ENCODE peak calls at places on chromosomes 11 and 22, in nine cellular contexts. One of them, this sample, is unnamed.

GRCh38 chr11:10304495-10305261 is at the start of gene ADM:
- DNase-seq in naive thymus-derived CD4-positive, alpha-beta T cell: peak; percentile 48
- DNase-seq in mesendoderm: peak; percentile 98
- DNase-seq in fibroblast of lung: peak; percentile 96
- DNase-seq in ovary: peak; percentile 89
- DNase-seq in GM06990: peak; percentile 53
- DNase-seq in mucosa of descending colon: peak; percentile 93
- DNase-seq in esophagus squamous epithelium: peak; percentile 39
- DNase-seq in heart right ventricle: peak; percentile 90
- DNase-seq in this sample: peak; percentile 92

GRCh38 chr11:35347173-35347878 is 72.0 kb downstream of the SLC1A2 start:
- DNase-seq in naive thymus-derived CD4-positive, alpha-beta T cell: no peak
- DNase-seq in mesendoderm: no peak
- DNase-seq in fibroblast of lung: no peak
- DNase-seq in ovary: no peak
- DNase-seq in GM06990: no peak
- DNase-seq in mucosa of descending colon: no peak
- DNase-seq in esophagus squamous epithelium: no peak
- DNase-seq in heart right ventricle: no peak
- DNase-seq in this sample: no peak

GRCh38 chr11:75490221-75491181 is 35.2 kb downstream of the GDPD5 start:
- DNase-seq in naive thymus-derived CD4-positive, alpha-beta T cell: no peak
- DNase-seq in mesendoderm: peak; percentile 92
- DNase-seq in fibroblast of lung: no peak
- DNase-seq in ovary: no peak
- DNase-seq in GM06990: no peak
- DNase-seq in mucosa of descending colon: no peak
- DNase-seq in esophagus squamous epithelium: no peak
- DNase-seq in heart right ventricle: no peak
- DNase-seq in this sample: no peak

GRCh38 chr22:19291580-19292261 is at the start of gene CLTCL1:
- DNase-seq in naive thymus-derived CD4-positive, alpha-beta T cell: peak; percentile 81
- DNase-seq in mesendoderm: peak; percentile 79
- DNase-seq in fibroblast of lung: peak; percentile 73
- DNase-seq in ovary: peak; percentile 87
- DNase-seq in GM06990: peak; percentile 80
- DNase-seq in mucosa of descending colon: peak; percentile 88
- DNase-seq in esophagus squamous epithelium: no peak
- DNase-seq in heart right ventricle: peak; percentile 84
- DNase-seq in this sample: peak; percentile 21

GRCh38 chr11:44311339-44312261 is 1.7 kb upstream of the ALX4 start:
- DNase-seq in naive thymus-derived CD4-positive, alpha-beta T cell: no peak
- DNase-seq in mesendoderm: no peak
- DNase-seq in fibroblast of lung: no peak
- DNase-seq in ovary: no peak
- DNase-seq in GM06990: no peak
- DNase-seq in mucosa of descending colon: no peak
- DNase-seq in esophagus squamous epithelium: no peak
- DNase-seq in heart right ventricle: no peak
- DNase-seq in this sample: no peak

GRCh38 chr22:35862697-35863096 is 145.0 kb downstream of the APOL5 start:
- DNase-seq in naive thymus-derived CD4-positive, alpha-beta T cell: no peak
- DNase-seq in mesendoderm: no peak
- DNase-seq in fibroblast of lung: no peak
- DNase-seq in ovary: no peak
- DNase-seq in GM06990: no peak
- DNase-seq in mucosa of descending colon: no peak
- DNase-seq in esophagus squamous epithelium: no peak
- DNase-seq in heart right ventricle: no peak
- DNase-seq in this sample: no peak

GRCh38 chr22:35712672-35713071 is 5.0 kb upstream of the APOL5 start:
- DNase-seq in naive thymus-derived CD4-positive, alpha-beta T cell: no peak
- DNase-seq in mesendoderm: peak; percentile 10
- DNase-seq in fibroblast of lung: no peak
- DNase-seq in ovary: no peak
- DNase-seq in GM06990: no peak
- DNase-seq in mucosa of descending colon: no peak
- DNase-seq in esophagus squamous epithelium: no peak
- DNase-seq in heart right ventricle: no peak
- DNase-seq in this sample: no peak

GRCh38 chr11:10669258-10670033 is 24.1 kb downstream of the IRAG1 start:
- DNase-seq in naive thymus-derived CD4-positive, alpha-beta T cell: no peak
- DNase-seq in mesendoderm: no peak
- DNase-seq in fibroblast of lung: peak; percentile 39
- DNase-seq in ovary: no peak
- DNase-seq in GM06990: no peak
- DNase-seq in mucosa of descending colon: no peak
- DNase-seq in esophagus squamous epithelium: no peak
- DNase-seq in heart right ventricle: no peak
- DNase-seq in this sample: peak; percentile 66

GRCh38 chr11:61912530-61912898 is 4.9 kb downstream of the RAB3IL1 start:
- DNase-seq in naive thymus-derived CD4-positive, alpha-beta T cell: no peak
- DNase-seq in mesendoderm: no peak
- DNase-seq in fibroblast of lung: no peak
- DNase-seq in ovary: no peak
- DNase-seq in GM06990: no peak
- DNase-seq in mucosa of descending colon: peak; percentile 19
- DNase-seq in esophagus squamous epithelium: no peak
- DNase-seq in heart right ventricle: peak; percentile 46
- DNase-seq in this sample: no peak

GRCh38 chr22:45008853-45009751 is 703 bp downstream of the PHF21B start:
- DNase-seq in naive thymus-derived CD4-positive, alpha-beta T cell: no peak
- DNase-seq in mesendoderm: peak; percentile 56
- DNase-seq in fibroblast of lung: no peak
- DNase-seq in ovary: peak; percentile 55
- DNase-seq in GM06990: peak; percentile 26
- DNase-seq in mucosa of descending colon: no peak
- DNase-seq in esophagus squamous epithelium: no peak
- DNase-seq in heart right ventricle: no peak
- DNase-seq in this sample: no peak

GRCh38 chr11:93895106-93895862 is 44.9 kb upstream of the VSTM5 start:
- DNase-seq in naive thymus-derived CD4-positive, alpha-beta T cell: no peak
- DNase-seq in mesendoderm: peak; percentile 81
- DNase-seq in fibroblast of lung: peak; percentile 75
- DNase-seq in ovary: no peak
- DNase-seq in GM06990: no peak
- DNase-seq in mucosa of descending colon: no peak
- DNase-seq in esophagus squamous epithelium: no peak
- DNase-seq in heart right ventricle: peak; percentile 30
- DNase-seq in this sample: peak; percentile 54

GRCh38 chr22:20554824-20555223 is 47.4 kb downstream of the MED15 start:
- DNase-seq in naive thymus-derived CD4-positive, alpha-beta T cell: no peak
- DNase-seq in mesendoderm: no peak
- DNase-seq in fibroblast of lung: no peak
- DNase-seq in ovary: no peak
- DNase-seq in GM06990: no peak
- DNase-seq in mucosa of descending colon: no peak
- DNase-seq in esophagus squamous epithelium: no peak
- DNase-seq in heart right ventricle: no peak
- DNase-seq in this sample: no peak

GRCh38 chr22:20552450-20552894 is 45.1 kb downstream of the MED15 start:
- DNase-seq in naive thymus-derived CD4-positive, alpha-beta T cell: no peak
- DNase-seq in mesendoderm: no peak
- DNase-seq in fibroblast of lung: peak; percentile 57
- DNase-seq in ovary: peak; percentile 57
- DNase-seq in GM06990: no peak
- DNase-seq in mucosa of descending colon: peak; percentile 68
- DNase-seq in esophagus squamous epithelium: no peak
- DNase-seq in heart right ventricle: peak; percentile 82
- DNase-seq in this sample: peak; percentile 40

GRCh38 chr22:20551805-20552449 is 44.5 kb downstream of the MED15 start:
- DNase-seq in naive thymus-derived CD4-positive, alpha-beta T cell: no peak
- DNase-seq in mesendoderm: no peak
- DNase-seq in fibroblast of lung: no peak
- DNase-seq in ovary: no peak
- DNase-seq in GM06990: no peak
- DNase-seq in mucosa of descending colon: no peak
- DNase-seq in esophagus squamous epithelium: no peak
- DNase-seq in heart right ventricle: peak; percentile 46
- DNase-seq in this sample: no peak

GRCh38 chr22:20552913-20553401 is 45.5 kb downstream of the MED15 start:
- DNase-seq in naive thymus-derived CD4-positive, alpha-beta T cell: no peak
- DNase-seq in mesendoderm: no peak
- DNase-seq in fibroblast of lung: peak; percentile 79
- DNase-seq in ovary: no peak
- DNase-seq in GM06990: no peak
- DNase-seq in mucosa of descending colon: no peak
- DNase-seq in esophagus squamous epithelium: no peak
- DNase-seq in heart right ventricle: peak; percentile 34
- DNase-seq in this sample: peak; percentile 77

DNA sequence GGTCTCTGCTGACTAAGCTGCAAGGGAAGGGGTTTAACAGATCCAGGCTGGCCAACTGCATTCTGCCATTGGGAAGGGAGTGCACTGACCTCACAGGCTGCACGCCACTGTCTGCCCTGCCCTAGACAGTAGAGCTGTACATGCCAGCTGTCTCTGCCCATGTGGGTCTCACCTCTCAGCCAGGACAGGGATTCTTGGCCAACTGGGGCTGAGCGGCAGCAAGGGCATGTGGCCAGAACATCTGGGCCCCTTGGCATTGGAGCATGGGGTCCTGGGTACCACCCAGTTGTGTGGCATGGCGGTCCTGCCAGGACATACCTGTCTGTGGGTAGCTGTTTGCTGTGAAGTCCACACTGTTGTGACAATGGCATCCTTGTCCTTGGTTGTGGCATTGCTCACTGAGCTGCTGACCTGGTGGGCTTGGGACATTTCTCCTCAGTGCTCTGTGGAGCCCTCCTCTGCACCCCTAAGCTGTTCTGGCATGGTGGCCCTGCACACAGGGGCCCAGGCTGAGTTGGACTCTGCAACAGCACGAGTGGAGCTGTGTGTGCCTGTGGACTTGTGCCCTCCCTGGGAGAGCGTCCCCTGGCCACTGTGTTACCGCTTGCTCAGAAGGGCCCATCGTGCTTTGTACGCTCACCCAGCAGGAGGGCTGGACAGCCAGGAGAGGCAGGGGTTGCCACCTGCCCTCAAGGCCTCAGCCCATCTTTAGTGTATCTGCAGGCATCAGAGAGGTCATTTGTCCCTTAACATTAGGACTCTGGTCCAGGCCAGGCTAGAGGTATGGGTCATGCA is 46.7 kb downstream of the MED15 start:
- DNase-seq in naive thymus-derived CD4-positive, alpha-beta T cell: no peak
- DNase-seq in mesendoderm: no peak
- DNase-seq in fibroblast of lung: no peak
- DNase-seq in ovary: no peak
- DNase-seq in GM06990: no peak
- DNase-seq in mucosa of descending colon: no peak
- DNase-seq in esophagus squamous epithelium: no peak
- DNase-seq in heart right ventricle: no peak
- DNase-seq in this sample: no peak
- H3K36me3 ChIP-seq in naive thymus-derived CD4-positive, alpha-beta T cell: no peaks in the 10 kb centered on the region
- H3K36me3 ChIP-seq in mesendoderm: peaks cover 14% of the 10 kb centered on the region
- H3K36me3 ChIP-seq in fibroblast of lung: peaks cover 22% of the 10 kb centered on the region
- H3K36me3 ChIP-seq in ovary: no peaks in the 10 kb centered on the region
- H3K36me3 ChIP-seq in GM06990: peaks cover 34% of the 10 kb centered on the region
- H3K36me3 ChIP-seq in mucosa of descending colon: no peaks in the 10 kb centered on the region
- H3K36me3 ChIP-seq in esophagus squamous epithelium: peaks cover 16% of the 10 kb centered on the region
- H3K36me3 ChIP-seq in heart right ventricle: no peaks in the 10 kb centered on the region
- H3K36me3 ChIP-seq in this sample: peaks cover 70% of the 10 kb centered on the region

GRCh38 chr22:30927806-30928205 is 40.8 kb downstream of the MORC2 start:
- DNase-seq in naive thymus-derived CD4-positive, alpha-beta T cell: no peak
- DNase-seq in mesendoderm: no peak
- DNase-seq in fibroblast of lung: no peak
- DNase-seq in ovary: no peak
- DNase-seq in GM06990: no peak
- DNase-seq in mucosa of descending colon: no peak
- DNase-seq in esophagus squamous epithelium: no peak
- DNase-seq in heart right ventricle: no peak
- DNase-seq in this sample: no peak
- H3K36me3 ChIP-seq in naive thymus-derived CD4-positive, alpha-beta T cell: peaks cover 32% of the 10 kb centered on the region
- H3K36me3 ChIP-seq in mesendoderm: peaks cover 27% of the 10 kb centered on the region
- H3K36me3 ChIP-seq in fibroblast of lung: peaks cover 26% of the 10 kb centered on the region
- H3K36me3 ChIP-seq in ovary: no peaks in the 10 kb centered on the region
- H3K36me3 ChIP-seq in GM06990: peaks cover 34% of the 10 kb centered on the region
- H3K36me3 ChIP-seq in mucosa of descending colon: peaks cover 14% of the 10 kb centered on the region
- H3K36me3 ChIP-seq in esophagus squamous epithelium: peaks cover 40% of the 10 kb centered on the region
- H3K36me3 ChIP-seq in heart right ventricle: no peaks in the 10 kb centered on the region
- H3K36me3 ChIP-seq in this sample: peaks cover 59% of the 10 kb centered on the region

GRCh38 chr11:133533205-133533604 is 904 bp upstream of the OPCML start:
- DNase-seq in naive thymus-derived CD4-positive, alpha-beta T cell: no peak
- DNase-seq in mesendoderm: no peak
- DNase-seq in fibroblast of lung: no peak
- DNase-seq in ovary: no peak
- DNase-seq in GM06990: no peak
- DNase-seq in mucosa of descending colon: no peak
- DNase-seq in esophagus squamous epithelium: no peak
- DNase-seq in heart right ventricle: no peak
- DNase-seq in this sample: no peak
- H3K36me3 ChIP-seq in naive thymus-derived CD4-positive, alpha-beta T cell: no peaks in the 10 kb centered on the region
- H3K36me3 ChIP-seq in mesendoderm: no peaks in the 10 kb centered on the region
- H3K36me3 ChIP-seq in fibroblast of lung: no peaks in the 10 kb centered on the region
- H3K36me3 ChIP-seq in ovary: no peaks in the 10 kb centered on the region
- H3K36me3 ChIP-seq in GM06990: no peaks in the 10 kb centered on the region
- H3K36me3 ChIP-seq in mucosa of descending colon: no peaks in the 10 kb centered on the region
- H3K36me3 ChIP-seq in esophagus squamous epithelium: no peaks in the 10 kb centered on the region
- H3K36me3 ChIP-seq in heart right ventricle: no peaks in the 10 kb centered on the region
- H3K36me3 ChIP-seq in this sample: no peaks in the 10 kb centered on the region

DNA sequence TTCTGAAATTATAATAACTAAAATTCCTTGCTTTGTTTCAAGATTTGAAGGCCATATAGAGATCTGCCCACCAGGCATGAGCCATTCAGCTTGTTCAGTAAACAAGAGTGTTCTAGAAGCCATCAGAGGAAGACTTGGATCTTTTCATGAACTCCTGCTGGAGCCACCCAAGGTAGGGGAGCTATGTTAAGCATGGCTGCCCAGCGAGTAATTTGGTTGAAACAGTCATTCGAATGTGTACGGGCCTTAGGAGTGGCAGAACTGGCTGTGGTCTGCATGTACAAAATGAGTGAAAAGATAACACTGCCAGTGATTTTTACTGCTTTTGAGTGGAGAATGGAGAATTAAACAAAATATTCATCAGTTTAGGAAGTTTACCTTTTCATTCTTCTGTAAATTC is 103.7 kb downstream of the PPP6R3 start:
- DNase-seq in naive thymus-derived CD4-positive, alpha-beta T cell: no peak
- DNase-seq in mesendoderm: no peak
- DNase-seq in fibroblast of lung: no peak
- DNase-seq in ovary: no peak
- DNase-seq in GM06990: no peak
- DNase-seq in mucosa of descending colon: no peak
- DNase-seq in esophagus squamous epithelium: no peak
- DNase-seq in heart right ventricle: no peak
- DNase-seq in this sample: no peak
- H3K36me3 ChIP-seq in naive thymus-derived CD4-positive, alpha-beta T cell: peaks cover 13% of the 10 kb centered on the region
- H3K36me3 ChIP-seq in mesendoderm: peaks cover 3% of the 10 kb centered on the region
- H3K36me3 ChIP-seq in fibroblast of lung: peaks cover 4% of the 10 kb centered on the region
- H3K36me3 ChIP-seq in ovary: no peaks in the 10 kb centered on the region
- H3K36me3 ChIP-seq in GM06990: peaks cover 7% of the 10 kb centered on the region
- H3K36me3 ChIP-seq in mucosa of descending colon: no peaks in the 10 kb centered on the region
- H3K36me3 ChIP-seq in esophagus squamous epithelium: peaks cover 13% of the 10 kb centered on the region
- H3K36me3 ChIP-seq in heart right ventricle: no peaks in the 10 kb centered on the region
- H3K36me3 ChIP-seq in this sample: peaks cover 27% of the 10 kb centered on the region